ENCODE peak calls at places on chromosomes 12 and 14, in four cellular contexts. S, L, O and E are unnamed samples.

GRCh38 chr14:58816416-58817115 is 178.8 kb downstream of the DACT1 start:
- DNase-seq in S (no peak), L (no peak), O (no peak), E (no peak)

GRCh38 chr12:51020448-51021182 is 5.6 kb downstream of the SLC11A2 start:
- DNase-seq in S (no peak), L (no peak), O (no peak), E (no peak)

GRCh38 chr12:47356129-47356622 is 276.4 kb upstream of the AMIGO2 start:
- DNase-seq in S (no peak), L (peak), O (no peak), E (no peak)

GRCh38 chr14:35229084-35229483 is 63.1 kb upstream of the PSMA6 start:
- DNase-seq in S (no peak), L (no peak), O (no peak), E (no peak)

GRCh38 chr14:26427059-26427458 is 170.8 kb downstream of the NOVA1 start:
- DNase-seq in S (no peak), L (peak), O (no peak), E (no peak)

GRCh38 chr14:91231446-91231845 is 13.1 kb downstream of the GPR68 start:
- DNase-seq in S (no peak), L (no peak), O (no peak), E (no peak)

GRCh38 chr12:23941780-23942179 is 7.7 kb downstream of the SOX5 start:
- DNase-seq in S (no peak), L (no peak), O (no peak), E (no peak)

GRCh38 chr12:99250091-99250490 is 397.5 kb upstream of the GARIN6 start:
- DNase-seq in S (no peak), L (no peak), O (no peak), E (no peak)

GRCh38 chr14:24425704-24426103 is 3.8 kb downstream of the CBLN3 start:
- DNase-seq in S (no peak), L (peak), O (no peak), E (no peak)

GRCh38 chr12:49583361-49584094 is 15.6 kb upstream of the MCRS1 start:
- DNase-seq in S (no peak), L (peak), O (no peak), E (peak)

GRCh38 chr12:112839386-112839972 is 47.9 kb downstream of the RPH3A start:
- DNase-seq in S (no peak), L (peak), O (no peak), E (no peak)

GRCh38 chr14:70515796-70516195 is 19.0 kb downstream of the ADAM20 start:
- DNase-seq in S (no peak), L (no peak), O (no peak), E (no peak)

GRCh38 chr12:51847830-51848727 is at the start of gene FIGNL2:
- DNase-seq in S (no peak), L (peak), O (no peak), E (no peak)

GRCh38 chr14:31340297-31341063 is 79.9 kb downstream of the HEATR5A start:
- DNase-seq in S (no peak), L (no peak), O (no peak), E (no peak)

GRCh38 chr14:51328942-51329350 is 88.9 kb downstream of the TMX1 start:
- DNase-seq in S (no peak), L (peak), O (no peak), E (no peak)

GRCh38 chr14:51323492-51323891 is 83.4 kb downstream of the TMX1 start:
- DNase-seq in S (no peak), L (no peak), O (no peak), E (no peak)

GRCh38 chr14:51328089-51328941 is 88.3 kb downstream of the TMX1 start:
- DNase-seq in S (no peak), L (peak), O (no peak), E (peak)

GRCh38 chr14:51331651-51332367 is 91.8 kb downstream of the TMX1 start:
- DNase-seq in S (no peak), L (peak), O (no peak), E (no peak)

DNA sequence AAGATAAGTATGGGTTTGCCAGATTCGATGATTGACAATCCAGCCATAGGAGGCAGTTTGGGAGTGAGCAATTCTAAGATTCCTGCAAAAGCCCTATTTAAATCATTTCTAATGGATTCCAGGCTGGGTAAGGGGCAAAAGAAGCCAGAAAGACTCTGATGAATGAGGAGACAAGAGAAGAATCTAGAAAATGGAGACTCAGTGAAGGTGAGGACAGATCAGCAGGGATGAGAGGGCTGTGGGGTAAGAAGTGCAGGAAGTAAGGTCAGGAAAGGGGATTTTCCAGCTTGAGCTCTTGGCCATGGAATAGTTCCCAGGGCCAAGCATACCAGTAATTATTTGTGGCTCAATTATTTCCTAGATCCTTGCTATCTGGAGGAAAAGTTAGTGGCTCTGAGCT is 87.3 kb downstream of the TMX1 start:
- DNase-seq in S (no peak), L (peak), O (no peak), E (no peak)
- H3K27ac ChIP-seq in S (no peak), L (no peak), O (no peak), E (no peak)

GRCh38 chr12:6346942-6347341 is 5.1 kb upstream of the TNFRSF1A start:
- DNase-seq in S (no peak), L (no peak), O (no peak), E (no peak)
- H3K27ac ChIP-seq in S (peak), L (no peak), O (no peak), E (no peak)

DNA sequence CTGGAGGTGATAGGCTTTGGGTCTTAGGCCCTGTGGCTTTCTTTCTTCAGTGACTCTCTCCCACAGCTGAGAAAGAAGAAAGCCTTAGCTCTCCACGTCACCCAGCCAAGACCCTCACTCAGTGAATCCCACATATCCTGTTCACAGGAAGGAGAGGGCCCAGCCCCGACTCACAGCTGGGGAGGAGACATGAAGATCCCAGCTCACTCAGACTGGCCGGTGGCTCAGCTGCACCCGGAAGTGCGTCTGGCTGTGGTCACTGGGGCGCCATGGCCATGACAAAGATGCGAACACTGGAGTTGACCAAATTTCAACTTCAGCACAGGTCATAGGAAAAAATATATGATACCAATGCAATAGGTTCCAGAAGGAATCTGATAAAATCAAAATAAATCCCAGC is 14.2 kb downstream of the DLK1 start:
- DNase-seq in S (no peak), L (no peak), O (no peak), E (no peak)
- H3K27ac ChIP-seq in S (no peak), L (no peak), O (no peak), E (no peak)

GRCh38 chr14:23160924-23161522 is 22.4 kb downstream of the SLC7A8 start:
- DNase-seq in S (peak), L (peak), O (no peak), E (no peak)
- H3K27ac ChIP-seq in S (peak), L (peak), O (no peak), E (peak)

GRCh38 chr12:1591543-1591942 is 2.8 kb downstream of the FBXL14 start:
- DNase-seq in S (no peak), L (peak), O (no peak), E (no peak)

GRCh38 chr12:1592444-1593231 is 1.7 kb downstream of the FBXL14 start:
- DNase-seq in S (no peak), L (peak), O (peak), E (peak)

GRCh38 chr12:1590083-1590979 is 4.0 kb downstream of the FBXL14 start:
- DNase-seq in S (no peak), L (peak), O (no peak), E (peak)

GRCh38 chr12:1593232-1594044 is 943 bp downstream of the FBXL14 start:
- DNase-seq in S (no peak), L (no peak), O (peak), E (no peak)

DNA sequence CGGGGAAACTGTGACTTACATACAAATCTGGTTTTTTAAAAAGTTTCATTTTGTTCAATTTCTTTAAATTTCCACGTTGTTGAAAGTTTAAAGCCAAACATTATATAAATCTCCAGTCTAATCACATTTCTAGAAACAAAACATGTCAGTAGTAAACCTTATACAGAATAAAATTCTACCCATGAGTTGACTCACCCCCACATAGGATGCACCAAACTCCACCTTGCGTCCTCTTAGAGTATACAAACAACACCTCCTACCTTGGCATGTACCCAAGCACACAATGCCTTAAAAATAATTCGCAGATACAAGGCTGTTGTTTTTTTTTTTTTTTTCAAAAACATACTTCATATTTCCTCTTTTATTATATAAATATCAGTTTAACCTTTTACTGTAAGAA is 3.4 kb downstream of the FBXL14 start:
- DNase-seq in S (no peak), L (no peak), O (no peak), E (no peak)
- H3K27ac ChIP-seq in S (no peak), L (no peak), O (no peak), E (peak)

DNA sequence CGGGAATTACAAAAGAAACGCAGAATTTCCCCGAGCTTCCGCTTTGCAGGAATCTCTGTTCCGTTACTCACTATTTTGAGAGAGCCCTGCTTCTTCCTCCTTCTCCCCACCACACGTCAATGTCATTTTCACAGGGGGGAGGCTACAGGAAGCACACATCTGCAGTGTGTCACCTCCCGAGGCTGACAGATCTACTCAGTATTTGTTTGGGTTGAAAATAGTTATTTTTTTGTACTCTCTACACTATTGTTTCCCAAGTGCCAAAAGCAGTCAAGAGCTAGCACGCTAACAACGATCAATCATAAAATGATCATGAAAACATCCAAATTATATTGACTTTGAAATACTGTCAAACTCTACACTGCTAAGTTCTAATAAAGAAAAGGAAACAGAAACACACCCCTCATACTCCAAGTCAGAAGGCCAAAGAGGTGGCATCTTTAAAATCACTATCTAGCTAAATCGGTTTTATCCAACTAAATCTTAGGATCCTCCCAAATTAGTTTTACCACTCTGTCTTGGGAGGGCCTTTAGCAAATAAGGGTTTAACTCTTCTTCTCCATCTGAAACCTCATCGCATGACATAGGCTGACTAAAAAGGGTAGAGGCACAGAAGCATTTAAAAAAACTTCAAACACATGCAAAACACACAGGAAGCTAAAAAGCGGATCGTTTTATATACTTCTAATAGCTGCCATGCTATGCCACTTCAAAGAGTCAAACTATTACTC is 51.8 kb downstream of the FOXN3 start:
- DNase-seq in S (peak), L (peak), O (peak), E (no peak)
- H3K27ac ChIP-seq in S (peak), L (peak), O (peak), E (no peak)

GRCh38 chr12:88242939-88243338 is 100.8 kb downstream of the TMTC3 start:
- DNase-seq in S (no peak), L (no peak), O (no peak), E (no peak)
- H3K27ac ChIP-seq in S (no peak), L (no peak), O (no peak), E (no peak)